ENCODE peak calls at places on chromosomes 13 and 19, in nine cellular contexts. A is HCT116; W is DND-41; X is breast epithelium; S is A549; H is brain microvascular endothelial cell; U is effector memory CD4-positive, alpha-beta T cell; C is left lung; R is esophagus squamous epithelium. K is an unnamed sample.

GRCh38 chr19:53254451-53255341 is at the start of gene ZNF677:
- DNase-seq in X (peak; percentile 85), U (peak; percentile 57), C (peak; percentile 95), R (peak; percentile 38), W (peak; percentile 91), H (peak; percentile 70), A (no peak), S (no peak), K (peak; percentile 67)

GRCh38 chr13:49580980-49581680 is 4.2 kb downstream of the RCBTB1 start:
- DNase-seq in W (no peak), A (no peak), R (no peak), C (no peak), H (no peak), S (no peak), U (no peak), X (no peak), K (no peak)

GRCh38 chr13:30371649-30372265 is 50.5 kb upstream of the UBE2L5 start:
- DNase-seq in C (no peak), S (peak; percentile 7), U (peak; percentile 63), W (peak; percentile 96), H (peak; percentile 57), A (peak; percentile 21), R (peak; percentile 29), X (no peak), K (peak; percentile 58)

GRCh38 chr13:79837741-79838450 is 356.9 kb downstream of the NDFIP2 start:
- DNase-seq in A (no peak), U (no peak), W (no peak), X (no peak), C (no peak), H (peak; percentile 55), S (no peak), R (no peak), K (peak; percentile 81)

GRCh38 chr13:28447206-28447605 is 47.7 kb downstream of the FLT1 start:
- DNase-seq in S (no peak), W (no peak), H (no peak), R (no peak), C (no peak), X (no peak), U (no peak), A (no peak), K (no peak)

GRCh38 chr13:62653371-62653770 is 1237.7 kb upstream of the PCDH20 start:
- DNase-seq in S (no peak), H (no peak), R (no peak), W (no peak), C (no peak), A (peak; percentile 7), U (no peak), X (no peak), K (no peak)

GRCh38 chr19:3245050-3245449 is 20.6 kb downstream of the CELF5 start:
- DNase-seq in X (no peak), U (no peak), A (no peak), H (no peak), C (no peak), W (no peak), R (no peak), S (no peak), K (no peak)

GRCh38 chr19:5679289-5680082 is 830 bp downstream of the MICOS13 start:
- DNase-seq in A (no peak), X (no peak), S (no peak), U (no peak), R (no peak), H (no peak), W (no peak), C (peak; percentile 82), K (no peak)

GRCh38 chr19:347946-348861 is 3.6 kb upstream of the MIER2 start:
- DNase-seq in C (no peak), S (no peak), W (no peak), A (no peak), R (no peak), H (no peak), X (no peak), U (no peak), K (no peak)

GRCh38 chr19:3515891-3516422 is 9.8 kb downstream of the FZR1 start:
- DNase-seq in W (no peak), R (no peak), A (no peak), S (no peak), U (no peak), H (no peak), C (no peak), X (no peak), K (peak; percentile 54)

GRCh38 chr19:31099470-31100190 is 249.6 kb downstream of the TSHZ3 start:
- DNase-seq in U (no peak), X (no peak), C (no peak), H (no peak), S (no peak), R (no peak), A (no peak), W (no peak), K (no peak)

GRCh38 chr19:13053761-13054604 is 48.7 kb downstream of the LYL1 start:
- DNase-seq in A (peak; percentile 80), R (no peak), U (no peak), X (peak; percentile 98), C (peak; percentile 91), H (peak; percentile 89), S (peak; percentile 59), W (no peak), K (peak; percentile 97)

GRCh38 chr19:13644648-13645047 is 119.7 kb upstream of the MRI1 start:
- DNase-seq in R (no peak), U (no peak), C (no peak), S (peak; percentile 20), A (no peak), H (no peak), X (no peak), W (peak; percentile 7), K (no peak)

GRCh38 chr13:23560571-23561089 is 9.6 kb upstream of the TNFRSF19 start:
- DNase-seq in R (no peak), U (no peak), X (no peak), S (no peak), A (no peak), C (no peak), W (no peak), H (no peak), K (no peak)

GRCh38 chr13:104580931-104581330 is 1514.7 kb upstream of the SLC10A2 start:
- DNase-seq in A (no peak), S (no peak), W (no peak), R (no peak), C (no peak), X (no peak), U (no peak), H (no peak), K (no peak)

GRCh38 chr13:60661514-60661913 is 264.5 kb downstream of the TDRD3 start:
- DNase-seq in C (no peak), X (no peak), H (no peak), W (no peak), S (no peak), A (no peak), R (no peak), U (no peak), K (no peak)

GRCh38 chr13:35349673-35350278 is 126.7 kb downstream of the MAB21L1 start:
- DNase-seq in H (peak; percentile 1), A (peak; percentile 39), R (no peak), S (peak; percentile 22), X (no peak), W (no peak), C (no peak), U (no peak), K (peak; percentile 13)

GRCh38 chr13:108549989-108550388 is 79.4 kb upstream of the MYO16 start:
- DNase-seq in H (no peak), C (no peak), U (no peak), X (no peak), A (no peak), S (no peak), R (no peak), W (no peak), K (no peak)

DNA sequence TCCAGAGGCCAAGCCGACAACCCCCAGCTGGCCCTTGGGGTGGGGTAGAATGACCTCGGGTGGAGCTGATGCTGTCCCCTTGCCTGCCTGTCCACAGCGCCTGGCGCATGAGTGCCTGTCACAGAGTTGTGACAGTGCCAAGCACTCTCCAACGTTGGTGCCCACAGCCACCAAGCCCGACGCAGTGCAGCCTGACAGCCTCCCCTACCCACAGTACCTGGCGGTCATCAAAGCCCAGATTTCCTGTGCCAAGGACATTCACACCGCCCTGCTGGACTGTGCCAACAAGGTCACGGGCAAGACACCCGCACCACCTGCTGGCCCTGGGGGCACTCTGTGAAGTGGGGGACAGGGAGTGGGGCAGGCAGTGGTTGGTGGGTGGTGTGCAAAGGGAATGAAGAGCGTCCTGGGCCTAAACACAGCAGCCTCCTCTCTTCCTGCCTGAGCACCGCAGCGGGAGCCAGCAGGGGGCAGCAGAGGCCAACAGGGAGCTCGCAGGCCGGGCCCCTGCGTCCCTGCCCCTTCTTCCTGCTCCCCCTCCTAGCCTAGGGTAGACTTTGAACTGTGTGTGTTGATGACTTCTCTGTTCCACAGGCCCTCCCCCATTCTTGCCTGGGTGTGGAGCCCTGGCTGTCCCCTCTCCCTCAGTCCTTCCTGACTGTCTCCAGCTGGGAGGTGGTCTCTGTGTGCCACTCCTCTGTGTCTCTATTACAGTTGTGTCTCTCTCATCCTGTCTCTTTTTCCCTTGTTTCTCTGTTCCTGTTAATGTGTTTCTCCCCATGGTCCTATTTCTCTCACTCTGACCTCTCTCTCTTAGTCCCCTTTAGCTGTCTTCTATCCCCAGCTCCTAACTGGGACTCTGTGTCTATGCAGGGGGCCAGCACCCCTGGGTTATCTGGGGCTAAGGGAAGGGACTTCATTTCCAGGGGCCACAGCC is 6.5 kb downstream of the MED29 start:
- DNase-seq in C (peak; percentile 99), A (peak; percentile 72), W (peak; percentile 93), S (peak; percentile 98), U (peak; percentile 85), H (peak; percentile 81), R (no peak), X (peak; percentile 82), K (peak; percentile 37)
- H3K4me3 ChIP-seq in C (no peak overlapping the region), A (no peak overlapping the region), W (no peak overlapping the region), S (peak overlapping the region; percentile 22), U (no peak overlapping the region), H (no peak overlapping the region), R (no peak overlapping the region), X (no peak overlapping the region), K (no peak overlapping the region)

GRCh38 chr19:46296722-46297431 is at the start of gene HIF3A:
- DNase-seq in A (no peak), S (no peak), W (no peak), R (no peak), U (no peak), X (no peak), C (no peak), H (no peak), K (no peak)
- H3K27ac ChIP-seq in A (no peak within 1 kb of the TSS), S (peak within 1 kb of the TSS; percentile 65), W (no peak within 1 kb of the TSS), R (peak within 1 kb of the TSS; percentile 95), U (no peak within 1 kb of the TSS), X (peak within 1 kb of the TSS; percentile 74), C (peak within 1 kb of the TSS; percentile 83), H (no peak within 1 kb of the TSS), K (no peak within 1 kb of the TSS)

DNA sequence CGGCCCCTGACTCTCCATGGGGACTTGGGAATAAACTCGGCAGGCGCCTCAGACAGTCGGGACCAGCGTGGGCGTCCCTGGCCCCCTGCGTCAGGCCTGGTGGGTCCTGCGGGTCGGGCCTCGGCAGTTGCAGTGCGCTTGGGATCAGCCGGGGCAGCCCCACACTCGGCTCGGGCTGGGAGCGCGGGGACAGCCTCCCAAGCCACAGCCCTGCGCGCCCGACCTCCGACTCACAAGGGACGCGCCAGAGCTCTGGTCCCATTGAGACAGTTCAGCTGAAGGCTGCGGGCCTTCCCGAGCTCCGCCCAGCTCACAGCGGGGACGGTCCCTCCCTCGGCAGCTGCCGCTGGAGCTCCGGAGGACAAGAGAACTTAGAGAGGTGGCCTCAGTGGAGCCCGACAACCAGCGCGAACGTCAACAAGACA is 45.7 kb upstream of the ZNF730 start:
- DNase-seq in R (no peak), C (peak; percentile 82), W (no peak), H (peak; percentile 17), A (no peak), U (no peak), X (peak; percentile 28), S (no peak), K (peak; percentile 18)
- H3K4me3 ChIP-seq in R (peak overlapping the region; percentile 8), C (peak overlapping the region; percentile 24), W (no peak overlapping the region), H (peak overlapping the region; percentile 50), A (no peak overlapping the region), U (no peak overlapping the region), X (peak overlapping the region; percentile 52), S (no peak overlapping the region), K (peak overlapping the region; percentile 48)

GRCh38 chr19:18501351-18501750 is 20.5 kb downstream of the ELL start:
- DNase-seq in W (no peak), X (no peak), C (no peak), H (no peak), U (no peak), R (no peak), A (no peak), S (no peak), K (no peak)
- H3K27ac ChIP-seq in W (no peak overlapping the region), X (peak overlapping the region; percentile 43), C (peak overlapping the region; percentile 95), H (no peak overlapping the region), U (no peak overlapping the region), R (peak overlapping the region; percentile 62), A (no peak overlapping the region), S (no peak overlapping the region), K (no peak overlapping the region)

K was measured in astrocyte.